ENCODE peak calls at places on chromosomes 3 and 15, in six cellular contexts. C is CD8-positive, alpha-beta memory T cell; L is left ventricle myocardium inferior; V is psoas muscle; P is Peyer's patch; W is astrocyte. T is an unnamed sample.
A peak's percentile ranks its signal among the peaks of the same experiment; 100 is the strongest.

GRCh38 chr3:183490653-183491052 is 62.2 kb upstream of the MCF2L2 start:
- DNase-seq in C (no peak), L (no peak), V (no peak), P (peak; percentile 50), W (peak; percentile 26), T (peak; percentile 97)

GRCh38 chr15:69490356-69491050 is 37.9 kb downstream of the RPLP1 start:
- DNase-seq in C (no peak), L (no peak), V (peak; percentile 22), P (no peak), W (no peak), T (no peak)

GRCh38 chr3:126927405-126927750 is 55.5 kb upstream of the PLXNA1 start:
- DNase-seq in C (no peak), L (no peak), V (no peak), P (no peak), W (no peak), T (no peak)

GRCh38 chr3:177284383-177284881 is 87.2 kb upstream of the TBL1XR1 start:
- DNase-seq in C (no peak), L (peak; percentile 31), V (peak; percentile 43), P (peak; percentile 71), W (peak; percentile 25), T (no peak)

GRCh38 chr3:67601385-67601784 is 53.0 kb downstream of the SUCLG2 start:
- DNase-seq in C (no peak), L (no peak), V (no peak), P (no peak), W (no peak), T (no peak)

GRCh38 chr3:61876797-61877196 is 315.4 kb downstream of the PTPRG start:
- DNase-seq in C (no peak), L (no peak), V (no peak), P (no peak), W (peak; percentile 75), T (no peak)

GRCh38 chr15:28992996-28993719 is 107.4 kb downstream of the APBA2 start:
- DNase-seq in C (no peak), L (no peak), V (no peak), P (no peak), W (peak; percentile 48), T (no peak)

GRCh38 chr3:126035362-126036050 is 48.4 kb downstream of the SLC41A3 start:
- DNase-seq in C (no peak), L (no peak), V (no peak), P (peak; percentile 11), W (no peak), T (no peak)

GRCh38 chr3:58150800-58151199 is 60.0 kb downstream of the DNASE1L3 start:
- DNase-seq in C (no peak), L (no peak), V (no peak), P (no peak), W (peak; percentile 31), T (no peak)

GRCh38 chr3:46495901-46496456 is 1.8 kb upstream of the RTP3 start:
- DNase-seq in C (no peak), L (no peak), V (no peak), P (no peak), W (peak; percentile 86), T (peak; percentile 50)

GRCh38 chr3:129942296-129942695 is 32.2 kb upstream of the TRH start:
- DNase-seq in C (no peak), L (peak; percentile 44), V (peak; percentile 44), P (peak; percentile 73), W (peak; percentile 19), T (no peak)

GRCh38 chr3:39850707-39851014 is 41.3 kb downstream of the MYRIP start:
- DNase-seq in C (no peak), L (no peak), V (no peak), P (no peak), W (no peak), T (no peak)

GRCh38 chr15:99732268-99732641 is 982 bp downstream of the LYSMD4 start:
- DNase-seq in C (no peak), L (no peak), V (no peak), P (peak; percentile 46), W (peak; percentile 13), T (no peak)

GRCh38 chr3:193788189-193788946 is 195.4 kb downstream of the OPA1 start:
- DNase-seq in C (no peak), L (peak; percentile 56), V (peak; percentile 50), P (peak; percentile 72), W (peak; percentile 44), T (no peak)

GRCh38 chr3:171417813-171418212 is 42.4 kb downstream of the TNIK start:
- DNase-seq in C (no peak), L (peak; percentile 28), V (no peak), P (peak; percentile 53), W (peak; percentile 92), T (peak; percentile 21)

GRCh38 chr15:85091990-85092389 is 110.3 kb downstream of the PDE8A start:
- DNase-seq in C (no peak), L (no peak), V (no peak), P (no peak), W (no peak), T (no peak)

GRCh38 chr3:12046406-12046805 is 42.2 kb downstream of the SYN2 start:
- DNase-seq in C (no peak), L (no peak), V (no peak), P (no peak), W (no peak), T (no peak)

GRCh38 chr3:180802837-180803236 is 109.6 kb upstream of the FXR1 start:
- DNase-seq in C (no peak), L (no peak), V (no peak), P (no peak), W (peak; percentile 4), T (peak; percentile 23)

GRCh38 chr15:97652700-97653167 is 307.8 kb upstream of the ARRDC4 start:
- DNase-seq in C (no peak), L (peak; percentile 19), V (no peak), P (peak; percentile 50), W (no peak), T (peak; percentile 3)

DNA sequence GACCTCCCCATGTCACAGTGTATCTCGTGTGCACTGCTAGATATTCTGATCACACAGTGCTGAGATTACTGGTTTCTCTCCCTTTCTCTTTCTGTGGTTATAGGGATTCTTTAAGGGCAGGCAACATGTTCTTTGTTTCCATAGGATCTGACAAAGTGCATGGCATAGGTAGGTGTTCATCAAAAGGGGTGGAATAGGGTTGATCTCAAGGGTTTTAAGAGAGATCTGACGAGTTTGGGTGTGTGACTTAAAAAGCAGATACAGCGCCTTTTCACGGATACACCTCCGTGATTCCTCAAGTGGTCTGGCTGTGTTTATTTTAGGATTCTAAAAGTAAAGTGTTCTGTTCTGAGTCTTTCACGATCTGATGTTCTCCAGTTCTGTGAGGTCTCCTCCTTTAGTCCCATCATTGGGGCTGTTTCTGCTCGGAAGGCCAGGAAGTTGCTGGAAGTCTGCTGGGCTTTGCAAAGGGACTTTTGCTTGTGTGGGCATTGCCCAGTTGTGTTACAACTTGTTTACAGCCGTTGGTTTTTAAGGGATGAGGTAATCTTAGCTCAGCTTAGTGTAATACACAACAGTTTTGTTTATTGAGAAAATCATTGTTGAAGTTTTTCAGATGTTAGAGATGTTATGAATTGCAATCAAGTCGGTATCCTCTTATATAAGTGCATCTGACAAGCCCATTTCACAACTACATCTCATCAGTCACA is 34.8 kb downstream of the IGF1R start:
- DNase-seq in C (no peak), L (no peak), V (no peak), P (no peak), W (no peak), T (peak; percentile 75)
- H3K4me1 ChIP-seq in C (peaks cover 22% of the 10 kb centered on the region), L (peaks cover 88% of the 10 kb centered on the region), V (peaks cover 54% of the 10 kb centered on the region), P (no peaks in the 10 kb centered on the region), W (peaks cover 6% of the 10 kb centered on the region), T (peaks cover 22% of the 10 kb centered on the region)

DNA sequence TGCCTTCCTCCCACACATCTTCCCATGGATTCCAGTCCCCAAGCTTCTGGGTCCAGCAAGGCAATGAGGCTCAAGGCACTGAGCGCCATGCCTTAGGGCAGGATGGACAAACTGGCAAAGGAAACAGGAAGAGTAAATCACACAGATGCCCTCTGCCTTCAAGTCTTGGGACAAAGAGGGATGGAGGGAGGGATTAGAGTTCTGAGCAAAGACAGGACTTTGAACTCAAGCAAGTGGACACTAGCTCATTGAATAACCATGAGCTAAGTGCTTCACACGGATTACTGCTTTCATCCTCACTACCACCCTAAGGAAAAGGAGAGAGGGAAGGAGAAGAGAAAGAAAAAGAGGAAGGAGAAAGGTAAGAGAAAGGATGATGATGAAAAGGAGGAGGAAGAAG is 7.6 kb upstream of the THBS1 start:
- DNase-seq in C (no peak), L (no peak), V (no peak), P (no peak), W (no peak), T (no peak)
- H3K27me3 ChIP-seq in C (peaks cover 10% of the 10 kb centered on the region), L (peaks cover 3% of the 10 kb centered on the region), V (no peaks in the 10 kb centered on the region), P (no peaks in the 10 kb centered on the region), W (no peaks in the 10 kb centered on the region), T (no peaks in the 10 kb centered on the region)

GRCh38 chr15:45645026-45645980 is 10.5 kb downstream of the SQOR start:
- DNase-seq in C (no peak), L (no peak), V (no peak), P (no peak), W (peak; percentile 66), T (peak; percentile 78)
- H3K4me1 ChIP-seq in C (peaks cover 30% of the 10 kb centered on the region), L (peaks cover 64% of the 10 kb centered on the region), V (peaks cover 92% of the 10 kb centered on the region), P (peaks cover 4% of the 10 kb centered on the region), W (peaks cover 36% of the 10 kb centered on the region), T (peaks cover 56% of the 10 kb centered on the region)

GRCh38 chr3:55682461-55682860 is 195.4 kb upstream of the WNT5A start:
- DNase-seq in C (no peak), L (no peak), V (no peak), P (no peak), W (no peak), T (no peak)
- H3K27me3 ChIP-seq in C (no peaks in the 10 kb centered on the region), L (peaks cover 2% of the 10 kb centered on the region), V (no peaks in the 10 kb centered on the region), P (no peaks in the 10 kb centered on the region), W (no peaks in the 10 kb centered on the region), T (no peaks in the 10 kb centered on the region)

DNA sequence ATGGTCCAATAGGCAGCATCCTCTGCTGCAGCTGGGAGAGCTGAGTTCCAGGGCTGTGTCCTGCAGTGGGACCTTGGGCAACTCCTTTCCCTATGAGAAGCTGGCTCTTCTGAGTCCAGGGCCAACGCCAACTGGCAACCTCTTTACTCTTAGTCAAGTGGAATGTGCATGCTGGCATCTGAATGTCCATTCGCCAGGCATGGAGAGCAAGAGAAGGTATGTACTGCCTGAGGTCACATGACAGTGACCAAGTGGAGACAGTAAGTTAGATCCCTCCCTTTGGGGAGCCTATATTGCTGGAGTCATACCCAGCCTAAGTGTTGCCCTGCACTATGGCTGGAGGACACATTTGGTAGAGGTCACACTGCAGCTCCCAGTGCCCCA is 12.1 kb downstream of the HEMK1 start:
- DNase-seq in C (no peak), L (no peak), V (peak; percentile 72), P (no peak), W (no peak), T (no peak)
- H3K4me1 ChIP-seq in C (peaks cover 47% of the 10 kb centered on the region), L (peaks cover 60% of the 10 kb centered on the region), V (peaks cover 56% of the 10 kb centered on the region), P (no peaks in the 10 kb centered on the region), W (no peaks in the 10 kb centered on the region), T (no peaks in the 10 kb centered on the region)

GRCh38 chr15:76376816-76377215 is 40.2 kb downstream of the ISL2 start:
- DNase-seq in C (no peak), L (no peak), V (no peak), P (no peak), W (no peak), T (no peak)
- H3K27me3 ChIP-seq in C (no peaks in the 10 kb centered on the region), L (no peaks in the 10 kb centered on the region), V (no peaks in the 10 kb centered on the region), P (no peaks in the 10 kb centered on the region), W (no peaks in the 10 kb centered on the region), T (no peaks in the 10 kb centered on the region)

GRCh38 chr15:73818308-73818985 is 54.9 kb upstream of the TBC1D21 start:
- DNase-seq in C (no peak), L (no peak), V (no peak), P (no peak), W (no peak), T (no peak)
- H3K4me1 ChIP-seq in C (no peaks in the 10 kb centered on the region), L (no peaks in the 10 kb centered on the region), V (no peaks in the 10 kb centered on the region), P (no peaks in the 10 kb centered on the region), W (no peaks in the 10 kb centered on the region), T (no peaks in the 10 kb centered on the region)